ENCODE peak calls at places on chromosomes 16 and 17, in five cellular contexts. One of them, this sample, is unnamed.

GRCh38 chr17:27566673-27567562 is 64.1 kb upstream of the LGALS9 start:
- DNase-seq in RKO: no peak
- DNase-seq in AG08395: no peak
- DNase-seq in ovary: no peak
- DNase-seq in NCI-H1105 treated with DMSO at 0.1 percent for 48 hours: no peak
- DNase-seq in this sample: peak; percentile 60

GRCh38 chr17:69637399-69638165 is 223.1 kb downstream of the MAP2K6 start:
- DNase-seq in NCI-H1105 treated with DMSO at 0.1 percent for 48 hours: no peak
- DNase-seq in AG08395: peak; percentile 80
- DNase-seq in RKO: no peak
- DNase-seq in ovary: no peak
- DNase-seq in this sample: no peak

GRCh38 chr17:42676424-42677011 is at the start of gene PLEKHH3:
- DNase-seq in ovary: no peak
- DNase-seq in RKO: no peak
- DNase-seq in AG08395: no peak
- DNase-seq in NCI-H1105 treated with DMSO at 0.1 percent for 48 hours: peak; percentile 39
- DNase-seq in this sample: no peak

GRCh38 chr16:55496509-55497145 is 12.2 kb upstream of the LPCAT2 start:
- DNase-seq in RKO: no peak
- DNase-seq in AG08395: no peak
- DNase-seq in ovary: no peak
- DNase-seq in NCI-H1105 treated with DMSO at 0.1 percent for 48 hours: no peak
- DNase-seq in this sample: no peak

GRCh38 chr17:71527311-71527710 is 593.5 kb upstream of the SOX9 start:
- DNase-seq in RKO: no peak
- DNase-seq in NCI-H1105 treated with DMSO at 0.1 percent for 48 hours: no peak
- DNase-seq in ovary: no peak
- DNase-seq in AG08395: no peak
- DNase-seq in this sample: no peak

GRCh38 chr17:62617894-62618472 is 9.5 kb upstream of the MRC2 start:
- DNase-seq in AG08395: no peak
- DNase-seq in NCI-H1105 treated with DMSO at 0.1 percent for 48 hours: no peak
- DNase-seq in RKO: no peak
- DNase-seq in ovary: no peak
- DNase-seq in this sample: no peak

GRCh38 chr17:3557768-3558583 is at the start of gene TRPV3:
- DNase-seq in NCI-H1105 treated with DMSO at 0.1 percent for 48 hours: no peak
- DNase-seq in RKO: no peak
- DNase-seq in ovary: no peak
- DNase-seq in AG08395: no peak
- DNase-seq in this sample: no peak

GRCh38 chr17:67434061-67434525 is 57.0 kb downstream of the PITPNC1 start:
- DNase-seq in NCI-H1105 treated with DMSO at 0.1 percent for 48 hours: no peak
- DNase-seq in ovary: no peak
- DNase-seq in RKO: no peak
- DNase-seq in AG08395: no peak
- DNase-seq in this sample: no peak

GRCh38 chr16:65746941-65747340 is 619.5 kb upstream of the CDH5 start:
- DNase-seq in NCI-H1105 treated with DMSO at 0.1 percent for 48 hours: no peak
- DNase-seq in RKO: no peak
- DNase-seq in ovary: no peak
- DNase-seq in AG08395: no peak
- DNase-seq in this sample: no peak

GRCh38 chr17:38705803-38706624 is 941 bp downstream of the MLLT6 start:
- DNase-seq in AG08395: peak; percentile 48
- DNase-seq in RKO: peak; percentile 40
- DNase-seq in NCI-H1105 treated with DMSO at 0.1 percent for 48 hours: peak; percentile 28
- DNase-seq in ovary: peak; percentile 75
- DNase-seq in this sample: no peak

GRCh38 chr17:3843935-3844516 is 2.0 kb downstream of the NCBP3 start:
- DNase-seq in NCI-H1105 treated with DMSO at 0.1 percent for 48 hours: peak; percentile 35
- DNase-seq in RKO: peak; percentile 49
- DNase-seq in ovary: no peak
- DNase-seq in AG08395: peak; percentile 47
- DNase-seq in this sample: peak; percentile 56

GRCh38 chr16:88703486-88704309 is 2.5 kb downstream of the RNF166 start:
- DNase-seq in AG08395: no peak
- DNase-seq in ovary: no peak
- DNase-seq in NCI-H1105 treated with DMSO at 0.1 percent for 48 hours: no peak
- DNase-seq in RKO: no peak
- DNase-seq in this sample: peak; percentile 45

GRCh38 chr16:22357635-22357971 is 16.8 kb downstream of the CDR2 start:
- DNase-seq in ovary: no peak
- DNase-seq in NCI-H1105 treated with DMSO at 0.1 percent for 48 hours: no peak
- DNase-seq in RKO: no peak
- DNase-seq in AG08395: no peak
- DNase-seq in this sample: no peak

GRCh38 chr17:81537343-81537855 is 9.2 kb downstream of the FSCN2 start:
- DNase-seq in AG08395: peak; percentile 43
- DNase-seq in ovary: no peak
- DNase-seq in RKO: no peak
- DNase-seq in NCI-H1105 treated with DMSO at 0.1 percent for 48 hours: peak; percentile 86
- DNase-seq in this sample: no peak

GRCh38 chr17:73151888-73152633 is 12.7 kb upstream of the SSTR2 start:
- DNase-seq in RKO: no peak
- DNase-seq in AG08395: no peak
- DNase-seq in NCI-H1105 treated with DMSO at 0.1 percent for 48 hours: no peak
- DNase-seq in ovary: no peak
- DNase-seq in this sample: no peak

GRCh38 chr17:71791311-71791710 is 329.5 kb upstream of the SOX9 start:
- DNase-seq in NCI-H1105 treated with DMSO at 0.1 percent for 48 hours: no peak
- DNase-seq in RKO: no peak
- DNase-seq in ovary: no peak
- DNase-seq in AG08395: no peak
- DNase-seq in this sample: no peak

GRCh38 chr17:21202512-21202911 is 11.4 kb downstream of the TMEM11 start:
- DNase-seq in ovary: no peak
- DNase-seq in NCI-H1105 treated with DMSO at 0.1 percent for 48 hours: no peak
- DNase-seq in AG08395: no peak
- DNase-seq in RKO: no peak
- DNase-seq in this sample: no peak

GRCh38 chr16:83200005-83200779 is 573.4 kb downstream of the CDH13 start:
- DNase-seq in NCI-H1105 treated with DMSO at 0.1 percent for 48 hours: no peak
- DNase-seq in RKO: no peak
- DNase-seq in ovary: no peak
- DNase-seq in AG08395: no peak
- DNase-seq in this sample: no peak

This sample was measured in dermis microvascular lymphatic vessel endothelial cell.